ENCODE peak calls at places on chromosomes 6 and 20, in six cellular contexts. S, Q, M, E, V and I are unnamed samples.

GRCh38 chr6:28347119-28347518 is 2.6 kb upstream of the ZKSCAN3 start:
- DNase-seq in S (no peak), Q (no peak), M (no peak), E (no peak), V (no peak), I (no peak)

GRCh38 chr20:38131588-38132121 is 33.4 kb downstream of the TGM2 start:
- DNase-seq in S (no peak), Q (no peak), M (no peak), E (no peak), V (no peak), I (peak)

GRCh38 chr6:35038076-35038475 is 103.1 kb downstream of the TCP11 start:
- DNase-seq in S (peak), Q (no peak), M (no peak), E (peak), V (no peak), I (no peak)

GRCh38 chr6:119334535-119335264 is 14.9 kb downstream of the MAN1A1 start:
- DNase-seq in S (no peak), Q (no peak), M (no peak), E (no peak), V (no peak), I (no peak)

GRCh38 chr6:15322781-15323536 is 77.1 kb downstream of the JARID2 start:
- DNase-seq in S (peak), Q (no peak), M (no peak), E (no peak), V (peak), I (no peak)

GRCh38 chr20:5910192-5910591 is 40.1 kb downstream of the TRMT6 start:
- DNase-seq in S (no peak), Q (no peak), M (no peak), E (no peak), V (no peak), I (no peak)

GRCh38 chr6:33828764-33829731 is 25.2 kb upstream of the MLN start:
- DNase-seq in S (no peak), Q (no peak), M (no peak), E (no peak), V (no peak), I (no peak)

GRCh38 chr6:149950423-149950822 is 8.6 kb downstream of the ULBP2 start:
- DNase-seq in S (no peak), Q (no peak), M (no peak), E (no peak), V (no peak), I (no peak)

GRCh38 chr6:16345449-16346330 is 107.3 kb downstream of the GMPR start:
- DNase-seq in S (peak), Q (peak), M (no peak), E (peak), V (peak), I (no peak)

GRCh38 chr6:5302220-5302946 is 41.1 kb downstream of the FARS2 start:
- DNase-seq in S (peak), Q (no peak), M (no peak), E (no peak), V (peak), I (no peak)

GRCh38 chr20:47141941-47142781 is 214.3 kb downstream of the ZMYND8 start:
- DNase-seq in S (peak), Q (no peak), M (no peak), E (no peak), V (no peak), I (no peak)

GRCh38 chr6:53070808-53071207 is 5.6 kb downstream of the FBXO9 start:
- DNase-seq in S (no peak), Q (no peak), M (no peak), E (no peak), V (no peak), I (no peak)

GRCh38 chr20:8756410-8756809 is 312.5 kb upstream of the PLCB4 start:
- DNase-seq in S (peak), Q (peak), M (no peak), E (peak), V (peak), I (no peak)

GRCh38 chr6:141167945-141168344 is 964.8 kb upstream of the GJE1 start:
- DNase-seq in S (no peak), Q (no peak), M (peak), E (no peak), V (no peak), I (peak)

GRCh38 chr20:16535281-16535680 is 38.0 kb downstream of the KIF16B start:
- DNase-seq in S (no peak), Q (no peak), M (no peak), E (no peak), V (no peak), I (no peak)

GRCh38 chr6:112163295-112164257 is 76.2 kb downstream of the FAM229B start:
- DNase-seq in S (peak), Q (peak), M (peak), E (peak), V (peak), I (peak)

GRCh38 chr6:119209452-119210205 is 131.2 kb upstream of the FAM184A start:
- DNase-seq in S (no peak), Q (no peak), M (no peak), E (no peak), V (peak), I (no peak)

GRCh38 chr6:9250852-9251251 is 815.5 kb upstream of the SLC35B3 start:
- DNase-seq in S (peak), Q (no peak), M (no peak), E (peak), V (peak), I (no peak)

GRCh38 chr6:129719692-129720091 is 9.7 kb upstream of the ARHGAP18 start:
- DNase-seq in S (no peak), Q (no peak), M (no peak), E (no peak), V (peak), I (no peak)

GRCh38 chr6:24495516-24495847 is 713 bp downstream of the ALDH5A1 start:
- DNase-seq in S (peak), Q (peak), M (peak), E (no peak), V (peak), I (peak)

DNA sequence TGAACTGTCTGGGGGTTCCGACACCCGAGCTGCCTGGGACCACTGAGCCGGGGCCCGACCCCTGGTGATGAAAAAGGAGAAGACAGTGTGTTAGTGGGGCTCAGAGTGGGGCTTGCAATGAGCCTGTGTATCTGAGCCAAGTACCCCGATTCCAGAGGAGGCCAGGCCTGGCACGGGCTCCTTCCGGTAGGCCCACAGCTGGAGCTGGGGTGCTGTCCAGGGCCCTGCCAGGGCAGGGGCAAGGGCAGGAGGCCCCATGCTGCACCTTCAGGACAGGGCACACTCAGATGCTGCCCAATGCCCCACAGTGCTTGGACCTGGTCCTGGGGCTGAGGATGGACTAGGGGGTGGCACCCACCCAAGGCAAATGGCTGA is 89.4 kb downstream of the TAF4 start:
- DNase-seq in S (no peak), Q (no peak), M (no peak), E (no peak), V (no peak), I (no peak)
- H3K27ac ChIP-seq in S (no peak), Q (no peak), M (no peak), E (no peak), V (no peak), I (no peak)

GRCh38 chr6:107059606-107060005 is 31.6 kb downstream of the MTRES1 start:
- DNase-seq in S (no peak), Q (no peak), M (no peak), E (no peak), V (no peak), I (no peak)

GRCh38 chr6:107064579-107065065 is 36.6 kb downstream of the MTRES1 start:
- DNase-seq in S (peak), Q (no peak), M (no peak), E (no peak), V (peak), I (no peak)

GRCh38 chr6:107062691-107063090 is 34.7 kb downstream of the MTRES1 start:
- DNase-seq in S (no peak), Q (no peak), M (no peak), E (no peak), V (no peak), I (no peak)

GRCh38 chr6:107060704-107061103 is 32.7 kb downstream of the MTRES1 start:
- DNase-seq in S (no peak), Q (no peak), M (no peak), E (no peak), V (no peak), I (no peak)

DNA sequence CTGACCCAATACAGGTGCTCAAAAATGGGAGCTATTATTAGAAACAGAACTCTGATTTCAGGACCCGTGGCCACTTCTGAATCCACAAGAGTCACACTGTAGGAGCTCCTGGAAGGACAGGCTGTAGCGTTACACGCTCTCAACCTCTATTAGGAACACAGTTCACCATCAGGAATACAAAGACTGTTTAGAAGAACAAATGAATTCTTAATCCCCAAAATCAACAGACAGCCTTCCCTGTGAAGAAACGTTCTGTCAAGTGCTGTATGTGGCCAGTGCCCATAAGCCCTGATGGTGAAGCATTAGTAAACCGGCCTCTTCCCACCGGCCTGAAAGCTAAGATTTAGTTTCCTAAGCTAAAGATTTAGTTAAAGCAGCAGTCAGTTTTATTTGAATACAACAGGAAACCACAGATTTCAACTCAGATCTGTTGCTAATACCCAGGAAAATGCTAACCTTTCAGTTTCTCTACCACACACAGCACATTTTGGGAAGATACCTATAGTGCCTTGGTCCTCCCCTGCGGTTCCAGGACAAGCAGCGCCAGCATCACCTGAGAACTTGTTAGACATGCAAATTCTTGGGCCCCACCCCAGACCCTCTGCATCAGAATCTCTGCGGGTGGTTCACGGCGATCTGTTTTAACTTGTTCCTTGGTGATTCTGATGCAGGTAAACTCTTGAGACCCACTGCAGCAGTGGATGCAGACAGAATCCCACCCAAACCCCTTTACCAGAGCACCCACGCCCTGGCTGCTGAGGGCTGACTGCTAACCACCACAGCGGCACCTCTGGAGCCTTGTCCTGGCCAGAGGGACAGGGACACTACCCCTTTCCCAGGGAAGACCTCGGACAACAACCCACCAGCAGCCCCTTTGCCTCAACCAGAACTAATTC is 33.4 kb downstream of the MTRES1 start:
- DNase-seq in S (no peak), Q (no peak), M (peak), E (no peak), V (peak), I (no peak)
- H3K27ac ChIP-seq in S (no peak), Q (no peak), M (no peak), E (no peak), V (no peak), I (no peak)

GRCh38 chr6:12014027-12014872 is 2.1 kb downstream of the HIVEP1 start:
- DNase-seq in S (peak), Q (no peak), M (no peak), E (peak), V (peak), I (no peak)
- H3K27ac ChIP-seq in S (peak), Q (no peak), M (no peak), E (peak), V (no peak), I (peak)

DNA sequence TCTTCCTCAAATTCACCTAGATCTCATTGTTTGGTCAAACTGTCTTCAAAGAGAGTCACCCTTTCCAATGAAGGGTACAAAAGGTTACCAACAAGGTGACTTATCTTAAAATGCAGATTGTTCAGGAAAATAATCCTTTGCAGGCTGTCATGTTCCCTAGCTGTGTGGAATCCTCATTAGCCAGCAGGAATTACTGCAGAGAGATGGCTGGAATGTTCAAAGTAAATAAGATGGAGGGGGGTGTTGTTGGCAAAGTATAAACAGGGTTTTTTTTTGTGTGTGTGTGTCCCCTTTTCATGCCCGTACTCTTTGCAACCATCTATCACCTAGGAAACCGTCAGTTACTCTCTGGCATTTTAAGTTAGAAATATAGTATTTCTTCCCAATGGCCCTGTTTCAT is 6.5 kb downstream of the NEDD9 start:
- DNase-seq in S (no peak), Q (no peak), M (no peak), E (no peak), V (no peak), I (no peak)
- H3K27ac ChIP-seq in S (no peak), Q (peak), M (no peak), E (peak), V (no peak), I (peak)

GRCh38 chr20:4795394-4795793 is 73.7 kb downstream of the PRND start:
- DNase-seq in S (peak), Q (no peak), M (no peak), E (peak), V (peak), I (no peak)
- H3K27ac ChIP-seq in S (peak), Q (no peak), M (no peak), E (no peak), V (no peak), I (no peak)

GRCh38 chr6:14118444-14118843 is 872 bp downstream of the CD83 start:
- DNase-seq in S (no peak), Q (no peak), M (no peak), E (no peak), V (no peak), I (no peak)

GRCh38 chr6:14118091-14118439 is 493 bp downstream of the CD83 start:
- DNase-seq in S (no peak), Q (no peak), M (no peak), E (no peak), V (no peak), I (no peak)

GRCh38 chr6:14119764-14120163 is 2.2 kb downstream of the CD83 start:
- DNase-seq in S (no peak), Q (no peak), M (no peak), E (no peak), V (no peak), I (no peak)

GRCh38 chr6:14120556-14120955 is 3.0 kb downstream of the CD83 start:
- DNase-seq in S (no peak), Q (no peak), M (no peak), E (no peak), V (no peak), I (no peak)

GRCh38 chr6:14117158-14118090 is at the start of gene CD83:
- DNase-seq in S (peak), Q (peak), M (peak), E (peak), V (peak), I (peak)
- H3K27ac ChIP-seq in S (no peak), Q (no peak), M (no peak), E (peak), V (no peak), I (peak)

DNA sequence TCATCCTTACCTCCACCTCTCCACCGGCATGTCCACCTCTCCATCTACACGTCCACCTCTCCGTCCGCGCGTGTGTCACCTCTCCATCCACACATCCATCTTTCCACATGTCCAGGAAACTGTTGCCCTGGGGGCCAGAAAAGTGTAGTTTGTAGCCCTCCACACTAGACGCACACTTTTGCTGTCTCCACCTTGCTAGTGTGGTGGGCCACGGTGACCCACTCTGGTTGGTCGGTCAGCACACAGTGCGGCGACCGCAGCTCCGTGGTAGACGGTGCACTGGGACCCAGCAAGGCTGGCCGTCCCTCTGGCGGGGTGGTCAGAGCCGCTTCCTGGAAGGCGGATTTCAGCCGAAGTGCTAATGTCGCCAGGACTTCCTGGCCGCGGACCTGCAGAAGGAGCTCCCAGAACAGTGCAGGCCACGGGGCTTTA is 268.6 kb downstream of the DLL1 start:
- DNase-seq in S (no peak), Q (no peak), M (no peak), E (no peak), V (no peak), I (peak)
- H3K27ac ChIP-seq in S (no peak), Q (no peak), M (no peak), E (no peak), V (no peak), I (no peak)

GRCh38 chr6:3261518-3261820 is 2.7 kb downstream of the PSMG4 start:
- DNase-seq in S (no peak), Q (no peak), M (no peak), E (no peak), V (no peak), I (no peak)

GRCh38 chr6:3264356-3264755 is 5.6 kb downstream of the PSMG4 start:
- DNase-seq in S (no peak), Q (no peak), M (no peak), E (no peak), V (no peak), I (no peak)

GRCh38 chr6:3260772-3261517 is 2.2 kb downstream of the PSMG4 start:
- DNase-seq in S (no peak), Q (no peak), M (no peak), E (no peak), V (no peak), I (no peak)

GRCh38 chr6:3261921-3262320 is 3.2 kb downstream of the PSMG4 start:
- DNase-seq in S (no peak), Q (no peak), M (no peak), E (no peak), V (no peak), I (no peak)

DNA sequence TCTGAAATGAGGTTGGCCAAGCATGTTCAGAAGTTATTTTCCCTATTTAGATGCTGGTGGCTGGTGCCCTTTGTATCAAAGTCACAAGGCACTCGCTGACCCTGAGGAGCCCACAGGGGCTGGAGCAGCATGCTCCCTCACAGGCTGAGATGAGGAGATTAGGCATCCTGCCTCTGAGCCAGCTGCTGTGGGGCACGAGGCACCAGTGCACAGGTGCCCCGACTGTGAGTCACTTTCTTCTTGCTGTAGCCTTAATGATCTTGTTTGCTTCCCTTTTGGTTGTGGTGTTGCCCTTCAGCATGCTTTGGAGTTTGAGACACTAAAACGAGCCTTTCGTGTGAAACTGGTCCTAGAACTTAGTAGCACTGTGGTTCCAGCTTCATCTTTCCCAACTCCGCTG is 4.3 kb downstream of the PSMG4 start:
- DNase-seq in S (no peak), Q (no peak), M (no peak), E (no peak), V (peak), I (no peak)
- H3K27ac ChIP-seq in S (no peak), Q (peak), M (no peak), E (no peak), V (no peak), I (no peak)

GRCh38 chr20:51424270-51425041 is 118.1 kb downstream of the NFATC2 start:
- DNase-seq in S (no peak), Q (no peak), M (no peak), E (no peak), V (no peak), I (no peak)

GRCh38 chr20:51423810-51424209 is 118.7 kb downstream of the NFATC2 start:
- DNase-seq in S (no peak), Q (no peak), M (no peak), E (no peak), V (no peak), I (no peak)

GRCh38 chr20:51426879-51427624 is 115.5 kb downstream of the NFATC2 start:
- DNase-seq in S (no peak), Q (no peak), M (no peak), E (no peak), V (no peak), I (no peak)

GRCh38 chr20:51427625-51428291 is 114.8 kb downstream of the NFATC2 start:
- DNase-seq in S (no peak), Q (no peak), M (no peak), E (no peak), V (no peak), I (no peak)

GRCh38 chr20:51425347-51426106 is 117.0 kb downstream of the NFATC2 start:
- DNase-seq in S (no peak), Q (no peak), M (no peak), E (no peak), V (no peak), I (no peak)
- H3K27ac ChIP-seq in S (no peak), Q (no peak), M (no peak), E (no peak), V (no peak), I (no peak)

GRCh38 chr6:21390537-21391213 is 202.9 kb upstream of the SOX4 start:
- DNase-seq in S (no peak), Q (no peak), M (no peak), E (no peak), V (no peak), I (no peak)
- H3K27ac ChIP-seq in S (no peak), Q (no peak), M (no peak), E (no peak), V (no peak), I (no peak)